ENCODE peak calls at places on chromosomes 13 and 19, in four cellular contexts. One of them, this sample, is unnamed.

GRCh38 chr13:42753697-42754096 is 27.7 kb upstream of the FAM216B start:
- DNase-seq in H1: no peak
- DNase-seq in IMR-90: no peak
- DNase-seq in H9: no peak
- DNase-seq in this sample: no peak

GRCh38 chr19:38223119-38223523 is 901 bp downstream of the DPF1 start:
- DNase-seq in H1: no peak
- DNase-seq in IMR-90: no peak
- DNase-seq in H9: no peak
- DNase-seq in this sample: no peak

GRCh38 chr13:95335667-95336066 is 34.4 kb upstream of the ABCC4 start:
- DNase-seq in IMR-90: no peak
- DNase-seq in H1: no peak
- DNase-seq in H9: no peak
- DNase-seq in this sample: no peak

GRCh38 chr13:90091611-90092010 is 1255.9 kb upstream of the MIR17HG start:
- DNase-seq in H1: no peak
- DNase-seq in H9: no peak
- DNase-seq in IMR-90: no peak
- DNase-seq in this sample: no peak

GRCh38 chr19:57583521-57584416 is at the start of gene ZIK1:
- DNase-seq in IMR-90: peak; percentile 92
- DNase-seq in H1: peak; percentile 92
- DNase-seq in H9: peak; percentile 97
- DNase-seq in this sample: peak; percentile 99

GRCh38 chr13:99926014-99926731 is 45.4 kb downstream of the ZIC5 start:
- DNase-seq in IMR-90: peak; percentile 16
- DNase-seq in H9: no peak
- DNase-seq in H1: no peak
- DNase-seq in this sample: no peak

GRCh38 chr13:79741006-79741405 is 260.1 kb downstream of the NDFIP2 start:
- DNase-seq in H9: no peak
- DNase-seq in IMR-90: peak; percentile 71
- DNase-seq in H1: no peak
- DNase-seq in this sample: peak; percentile 67

GRCh38 chr13:23876265-23876664 is 12.9 kb downstream of the MIPEP start:
- DNase-seq in IMR-90: peak; percentile 23
- DNase-seq in H1: no peak
- DNase-seq in H9: no peak
- DNase-seq in this sample: peak; percentile 23

GRCh38 chr19:48258350-48258749 is 2.6 kb upstream of the CARD8 start:
- DNase-seq in H9: no peak
- DNase-seq in H1: no peak
- DNase-seq in IMR-90: no peak
- DNase-seq in this sample: no peak

GRCh38 chr13:57250472-57250871 is 83.5 kb downstream of the PRR20E start:
- DNase-seq in H1: no peak
- DNase-seq in H9: no peak
- DNase-seq in IMR-90: no peak
- DNase-seq in this sample: no peak

GRCh38 chr19:13995878-13996765 is 10.0 kb downstream of the RFX1 start:
- DNase-seq in H1: no peak
- DNase-seq in IMR-90: no peak
- DNase-seq in H9: no peak
- DNase-seq in this sample: no peak

GRCh38 chr19:13998426-13998825 is 7.7 kb downstream of the RFX1 start:
- DNase-seq in IMR-90: no peak
- DNase-seq in H9: no peak
- DNase-seq in H1: no peak
- DNase-seq in this sample: no peak

GRCh38 chr19:13996928-13997636 is 9.0 kb downstream of the RFX1 start:
- DNase-seq in H9: no peak
- DNase-seq in H1: no peak
- DNase-seq in IMR-90: no peak
- DNase-seq in this sample: no peak

GRCh38 chr19:13999085-13999484 is 7.0 kb downstream of the RFX1 start:
- DNase-seq in IMR-90: no peak
- DNase-seq in H9: no peak
- DNase-seq in H1: no peak
- DNase-seq in this sample: no peak

DNA sequence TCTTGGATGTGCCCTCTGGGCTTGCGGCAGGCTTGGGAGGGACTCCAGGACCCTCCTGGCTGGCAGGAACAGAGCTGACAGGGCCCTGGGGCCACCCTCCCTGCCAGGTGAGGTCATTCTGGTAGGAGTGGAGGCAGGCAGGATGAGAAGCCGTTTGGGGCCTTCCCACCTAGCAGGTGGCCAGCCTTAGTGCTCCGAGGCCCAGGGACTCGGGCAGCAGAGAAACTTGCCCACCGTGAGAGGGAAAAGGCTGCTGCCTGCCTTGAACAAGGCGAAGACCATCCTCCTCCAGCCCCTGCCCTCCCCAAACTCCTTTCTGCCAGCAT is 8.5 kb downstream of the RFX1 start:
- DNase-seq in H1: no peak
- DNase-seq in H9: no peak
- DNase-seq in IMR-90: no peak
- DNase-seq in this sample: peak; percentile 29
- H3K27ac ChIP-seq in H1: no peak overlapping the region
- H3K27ac ChIP-seq in H9: no peak overlapping the region
- H3K27ac ChIP-seq in IMR-90: no peak overlapping the region
- H3K27ac ChIP-seq in this sample: no peak overlapping the region

GRCh38 chr19:2307518-2308012 is 389 bp downstream of the LINGO3 start:
- DNase-seq in H9: no peak
- DNase-seq in H1: no peak
- DNase-seq in IMR-90: no peak
- DNase-seq in this sample: no peak
- H3K18ac ChIP-seq in H9: no peak overlapping the region
- H3K18ac ChIP-seq in H1: no peak overlapping the region
- H3K18ac ChIP-seq in IMR-90: no peak overlapping the region
- H3K18ac ChIP-seq in this sample: no peak overlapping the region

DNA sequence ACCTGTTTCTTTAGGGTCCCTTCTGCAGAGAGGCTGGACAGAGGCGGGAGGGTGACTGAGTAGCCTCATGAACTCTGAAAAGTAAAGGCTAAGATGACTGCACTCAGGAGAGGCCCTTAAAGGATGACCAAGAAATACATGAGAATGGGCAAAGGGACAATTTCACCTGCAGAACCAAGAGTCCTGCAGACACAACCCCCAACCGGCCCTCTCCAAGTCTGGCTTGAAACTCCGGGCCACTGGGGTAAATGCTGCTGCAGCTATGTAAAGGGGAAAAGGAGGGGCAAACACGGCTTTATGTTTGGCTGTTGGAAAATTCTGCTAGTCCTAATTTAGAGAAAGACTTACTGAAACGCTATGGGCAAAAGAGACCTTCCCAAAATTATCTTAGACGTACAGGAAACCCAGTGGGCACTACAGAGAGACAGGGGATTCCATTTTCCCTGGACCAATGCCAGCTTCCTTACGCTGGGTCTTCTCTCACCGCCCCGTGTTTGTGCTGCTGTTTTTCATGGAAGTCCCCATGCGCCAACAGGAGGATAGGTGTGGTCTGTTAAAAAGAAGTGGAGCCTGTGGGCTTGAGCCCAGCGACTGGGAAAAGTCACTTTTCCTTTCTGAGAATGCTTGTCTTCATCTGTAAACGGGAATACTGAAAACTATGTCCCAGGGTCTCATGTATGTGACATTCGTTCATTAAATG is 10.6 kb downstream of the COL4A2 start:
- DNase-seq in H9: peak; percentile 13
- DNase-seq in H1: no peak
- DNase-seq in IMR-90: no peak
- DNase-seq in this sample: no peak
- H4K5ac ChIP-seq in H9: no peak overlapping the region
- H4K5ac ChIP-seq in H1: no peak overlapping the region
- H4K5ac ChIP-seq in IMR-90: no peak overlapping the region
- H4K5ac ChIP-seq in this sample: no peak overlapping the region

DNA sequence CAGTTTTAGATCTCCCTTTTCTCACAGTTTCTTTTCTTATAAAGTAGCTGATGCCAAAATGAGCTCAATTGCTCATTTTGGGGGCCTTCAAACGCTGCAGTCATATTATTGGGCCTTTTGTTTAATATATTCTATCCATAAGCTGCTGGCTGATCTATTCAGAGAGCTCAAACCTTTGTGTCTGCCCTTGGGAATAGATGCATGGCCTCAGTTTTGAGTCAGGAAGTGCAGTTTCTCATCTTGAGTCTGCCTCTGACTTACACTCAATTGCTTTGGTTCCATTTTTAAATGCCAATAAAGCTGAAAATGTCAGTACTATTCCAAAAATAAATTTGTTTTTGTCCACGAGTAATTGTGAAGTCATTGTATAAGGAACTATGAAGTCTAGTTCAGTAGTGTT is 468.9 kb downstream of the KLF12 start:
- DNase-seq in H1: no peak
- DNase-seq in IMR-90: no peak
- DNase-seq in H9: no peak
- DNase-seq in this sample: no peak
- H3K27ac ChIP-seq in H1: no peak overlapping the region
- H3K27ac ChIP-seq in IMR-90: no peak overlapping the region
- H3K27ac ChIP-seq in H9: no peak overlapping the region
- H3K27ac ChIP-seq in this sample: no peak overlapping the region

DNA sequence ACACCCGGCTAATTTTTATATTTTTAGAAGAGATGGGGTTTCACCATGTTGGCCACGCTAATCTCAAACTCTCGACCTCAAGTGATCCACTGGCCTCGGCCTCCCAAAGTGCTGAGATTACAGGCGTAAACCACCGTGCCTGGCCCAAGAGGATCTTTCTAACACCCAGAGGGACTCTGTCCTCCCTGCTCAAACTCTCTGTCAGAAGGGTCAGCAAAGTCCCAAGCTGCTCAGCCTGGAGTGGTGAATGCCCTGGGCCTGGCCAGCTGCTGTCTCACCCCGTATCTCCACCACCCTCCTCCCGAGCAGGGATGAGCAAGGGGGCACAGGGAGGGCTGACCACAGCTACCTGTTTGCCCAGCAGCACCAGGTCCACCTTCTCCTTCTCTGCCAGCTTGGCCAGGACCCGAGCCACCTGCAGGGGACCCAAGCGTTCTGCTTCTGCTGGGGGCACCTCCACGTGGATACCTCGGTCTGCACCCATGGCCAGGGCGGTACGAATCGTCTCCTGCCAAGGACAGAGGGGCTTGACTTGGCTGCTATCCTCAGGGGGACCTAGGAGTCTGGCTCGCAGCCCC is 10.9 kb upstream of the VSIG10L start:
- DNase-seq in H1: no peak
- DNase-seq in H9: no peak
- DNase-seq in IMR-90: no peak
- DNase-seq in this sample: no peak
- H3K18ac ChIP-seq in H1: no peak overlapping the region
- H3K18ac ChIP-seq in H9: no peak overlapping the region
- H3K18ac ChIP-seq in IMR-90: no peak overlapping the region
- H3K18ac ChIP-seq in this sample: no peak overlapping the region

GRCh38 chr19:46700704-46701103 is 16.2 kb downstream of the PRKD2 start:
- DNase-seq in H9: no peak
- DNase-seq in H1: no peak
- DNase-seq in IMR-90: no peak
- DNase-seq in this sample: no peak
- H4K5ac ChIP-seq in H9: no peak overlapping the region
- H4K5ac ChIP-seq in H1: no peak overlapping the region
- H4K5ac ChIP-seq in IMR-90: no peak overlapping the region
- H4K5ac ChIP-seq in this sample: no peak overlapping the region

DNA sequence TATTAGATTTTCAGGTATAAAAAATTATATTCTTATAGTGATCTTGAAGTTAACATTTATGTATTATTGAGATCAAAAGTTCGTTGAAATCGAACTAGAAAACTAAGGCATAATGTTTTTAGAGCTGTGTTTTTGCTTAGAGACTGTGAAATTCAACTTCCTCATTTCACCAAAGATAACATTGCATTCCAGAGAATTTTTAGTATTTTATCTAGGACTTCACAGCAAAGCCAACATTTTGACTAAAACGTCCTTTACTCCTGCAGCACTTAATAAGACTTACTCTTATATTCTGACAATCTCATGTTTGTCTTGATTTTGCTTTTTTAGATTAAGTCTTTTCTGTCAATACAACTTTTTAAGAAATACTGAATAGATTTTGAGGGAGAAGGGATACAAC is 4.8 kb downstream of the KCTD4 start:
- DNase-seq in IMR-90: no peak
- DNase-seq in H1: no peak
- DNase-seq in H9: no peak
- DNase-seq in this sample: no peak
- H3K27ac ChIP-seq in IMR-90: peak overlapping the region; percentile 16
- H3K27ac ChIP-seq in H1: no peak overlapping the region
- H3K27ac ChIP-seq in H9: no peak overlapping the region
- H3K27ac ChIP-seq in this sample: no peak overlapping the region

GRCh38 chr13:98223741-98224140 is 46.7 kb upstream of the RNF113B start:
- DNase-seq in H1: no peak
- DNase-seq in H9: no peak
- DNase-seq in IMR-90: no peak
- DNase-seq in this sample: no peak

GRCh38 chr13:98222081-98222554 is 45.0 kb upstream of the RNF113B start:
- DNase-seq in IMR-90: peak; percentile 77
- DNase-seq in H9: no peak
- DNase-seq in H1: no peak
- DNase-seq in this sample: no peak

GRCh38 chr13:98221234-98221633 is 44.2 kb upstream of the RNF113B start:
- DNase-seq in H1: no peak
- DNase-seq in H9: no peak
- DNase-seq in IMR-90: no peak
- DNase-seq in this sample: no peak

GRCh38 chr13:98224557-98224956 is 47.5 kb upstream of the RNF113B start:
- DNase-seq in IMR-90: no peak
- DNase-seq in H9: no peak
- DNase-seq in H1: no peak
- DNase-seq in this sample: no peak

DNA sequence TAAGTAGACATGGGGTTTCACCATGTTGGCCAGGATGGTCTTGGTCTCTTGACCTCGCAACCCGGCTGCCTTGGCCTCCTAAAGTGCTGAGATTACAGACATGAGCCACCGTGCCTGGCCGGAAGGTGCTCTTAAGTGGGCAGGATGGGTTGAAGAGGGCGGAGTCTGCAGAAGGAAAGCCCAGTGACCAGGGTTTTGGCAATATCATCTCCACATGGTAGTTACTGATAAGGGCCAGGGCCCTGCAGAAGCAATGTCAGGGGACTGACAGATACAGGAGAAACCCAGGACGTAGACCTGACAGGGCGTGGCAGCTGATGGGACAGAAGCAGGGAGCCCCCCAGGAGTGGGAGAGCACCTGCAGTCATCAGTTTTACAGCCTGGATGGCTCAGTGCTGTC is 45.7 kb upstream of the RNF113B start:
- DNase-seq in H9: no peak
- DNase-seq in H1: no peak
- DNase-seq in IMR-90: no peak
- DNase-seq in this sample: no peak
- H3K18ac ChIP-seq in H9: no peak overlapping the region
- H3K18ac ChIP-seq in H1: no peak overlapping the region
- H3K18ac ChIP-seq in IMR-90: no peak overlapping the region
- H3K18ac ChIP-seq in this sample: no peak overlapping the region

This sample was measured in mesendoderm.